ENCODE peak calls at places on chromosomes 1 and 21, in nine cellular contexts. One of them, this sample, is unnamed.

GRCh38 chr21:43343095-43343991 is 83.6 kb downstream of the SIK1 start:
- DNase-seq in astrocyte of the spinal cord: no peak
- DNase-seq in uterus: no peak
- DNase-seq in fibroblast of lung: no peak
- DNase-seq in ovary: no peak
- DNase-seq in brain microvascular endothelial cell: no peak
- DNase-seq in AG10803: no peak
- DNase-seq in prostate gland: peak
- DNase-seq in heart right ventricle: no peak
- DNase-seq in this sample: no peak

GRCh38 chr1:8740034-8740449 is 77.4 kb downstream of the RERE start:
- DNase-seq in heart right ventricle: no peak
- DNase-seq in fibroblast of lung: peak
- DNase-seq in uterus: no peak
- DNase-seq in prostate gland: no peak
- DNase-seq in brain microvascular endothelial cell: peak
- DNase-seq in AG10803: peak
- DNase-seq in astrocyte of the spinal cord: peak
- DNase-seq in ovary: no peak
- DNase-seq in this sample: no peak

GRCh38 chr21:44889625-44890337 is 16.3 kb upstream of the PTTG1IP start:
- DNase-seq in brain microvascular endothelial cell: no peak
- DNase-seq in uterus: no peak
- DNase-seq in heart right ventricle: no peak
- DNase-seq in AG10803: no peak
- DNase-seq in fibroblast of lung: no peak
- DNase-seq in astrocyte of the spinal cord: no peak
- DNase-seq in ovary: no peak
- DNase-seq in prostate gland: no peak
- DNase-seq in this sample: no peak

GRCh38 chr1:42359466-42359865 is 21.1 kb upstream of the RIMKLA start:
- DNase-seq in fibroblast of lung: peak
- DNase-seq in prostate gland: no peak
- DNase-seq in ovary: no peak
- DNase-seq in astrocyte of the spinal cord: no peak
- DNase-seq in uterus: no peak
- DNase-seq in AG10803: no peak
- DNase-seq in brain microvascular endothelial cell: no peak
- DNase-seq in heart right ventricle: no peak
- DNase-seq in this sample: no peak

GRCh38 chr1:16474166-16474800 is 33.8 kb downstream of the NECAP2 start:
- DNase-seq in ovary: no peak
- DNase-seq in AG10803: no peak
- DNase-seq in fibroblast of lung: no peak
- DNase-seq in prostate gland: no peak
- DNase-seq in heart right ventricle: no peak
- DNase-seq in brain microvascular endothelial cell: no peak
- DNase-seq in astrocyte of the spinal cord: no peak
- DNase-seq in uterus: no peak
- DNase-seq in this sample: no peak

GRCh38 chr1:198663996-198664789 is 25.4 kb downstream of the PTPRC start:
- DNase-seq in AG10803: no peak
- DNase-seq in astrocyte of the spinal cord: no peak
- DNase-seq in prostate gland: no peak
- DNase-seq in ovary: no peak
- DNase-seq in brain microvascular endothelial cell: no peak
- DNase-seq in fibroblast of lung: no peak
- DNase-seq in uterus: no peak
- DNase-seq in heart right ventricle: no peak
- DNase-seq in this sample: no peak

GRCh38 chr1:96997717-96998116 is 276.1 kb downstream of the PTBP2 start:
- DNase-seq in brain microvascular endothelial cell: no peak
- DNase-seq in AG10803: no peak
- DNase-seq in astrocyte of the spinal cord: no peak
- DNase-seq in fibroblast of lung: no peak
- DNase-seq in prostate gland: no peak
- DNase-seq in uterus: no peak
- DNase-seq in ovary: no peak
- DNase-seq in heart right ventricle: no peak
- DNase-seq in this sample: no peak

GRCh38 chr1:200857804-200858203 is 15.0 kb upstream of the GPR25 start:
- DNase-seq in ovary: no peak
- DNase-seq in brain microvascular endothelial cell: no peak
- DNase-seq in fibroblast of lung: no peak
- DNase-seq in heart right ventricle: no peak
- DNase-seq in uterus: no peak
- DNase-seq in prostate gland: no peak
- DNase-seq in AG10803: no peak
- DNase-seq in astrocyte of the spinal cord: no peak
- DNase-seq in this sample: no peak

GRCh38 chr1:159250817-159251216 is 46.1 kb downstream of the ACKR1 start:
- DNase-seq in fibroblast of lung: no peak
- DNase-seq in heart right ventricle: no peak
- DNase-seq in AG10803: no peak
- DNase-seq in uterus: no peak
- DNase-seq in astrocyte of the spinal cord: no peak
- DNase-seq in ovary: no peak
- DNase-seq in prostate gland: no peak
- DNase-seq in brain microvascular endothelial cell: no peak
- DNase-seq in this sample: no peak

GRCh38 chr1:67832737-67833594 is at the start of gene GNG12:
- DNase-seq in astrocyte of the spinal cord: peak
- DNase-seq in prostate gland: peak
- DNase-seq in heart right ventricle: peak
- DNase-seq in brain microvascular endothelial cell: peak
- DNase-seq in uterus: peak
- DNase-seq in fibroblast of lung: peak
- DNase-seq in AG10803: peak
- DNase-seq in ovary: peak
- DNase-seq in this sample: peak

GRCh38 chr1:35544976-35545375 is 12.2 kb downstream of the KIAA0319L start:
- DNase-seq in ovary: no peak
- DNase-seq in prostate gland: no peak
- DNase-seq in uterus: no peak
- DNase-seq in astrocyte of the spinal cord: no peak
- DNase-seq in heart right ventricle: peak
- DNase-seq in AG10803: peak
- DNase-seq in fibroblast of lung: no peak
- DNase-seq in brain microvascular endothelial cell: no peak
- DNase-seq in this sample: no peak

GRCh38 chr1:85894651-85895050 is 186.4 kb upstream of the ZNHIT6 start:
- DNase-seq in prostate gland: no peak
- DNase-seq in fibroblast of lung: peak
- DNase-seq in astrocyte of the spinal cord: peak
- DNase-seq in heart right ventricle: peak
- DNase-seq in uterus: no peak
- DNase-seq in brain microvascular endothelial cell: peak
- DNase-seq in ovary: no peak
- DNase-seq in AG10803: peak
- DNase-seq in this sample: no peak
- TF ChIP-seq CTCF in prostate gland: peak
- TF ChIP-seq CTCF in fibroblast of lung: peak
- TF ChIP-seq CTCF in astrocyte of the spinal cord: peak
- TF ChIP-seq CTCF in heart right ventricle: peak
- TF ChIP-seq CTCF in uterus: no peak
- TF ChIP-seq CTCF in brain microvascular endothelial cell: peak
- TF ChIP-seq CTCF in ovary: no peak
- TF ChIP-seq CTCF in AG10803: peak
- TF ChIP-seq CTCF in this sample: peak

GRCh38 chr21:36615274-36615964 is 83.5 kb upstream of the SIM2 start:
- DNase-seq in AG10803: no peak
- DNase-seq in fibroblast of lung: no peak
- DNase-seq in heart right ventricle: no peak
- DNase-seq in prostate gland: peak
- DNase-seq in ovary: no peak
- DNase-seq in uterus: no peak
- DNase-seq in brain microvascular endothelial cell: no peak
- DNase-seq in astrocyte of the spinal cord: no peak
- DNase-seq in this sample: no peak
- TF ChIP-seq CTCF in AG10803: no peak
- TF ChIP-seq CTCF in fibroblast of lung: no peak
- TF ChIP-seq CTCF in heart right ventricle: no peak
- TF ChIP-seq CTCF in prostate gland: no peak
- TF ChIP-seq CTCF in ovary: no peak
- TF ChIP-seq CTCF in uterus: no peak
- TF ChIP-seq CTCF in brain microvascular endothelial cell: peak
- TF ChIP-seq CTCF in astrocyte of the spinal cord: no peak
- TF ChIP-seq CTCF in this sample: peak

DNA sequence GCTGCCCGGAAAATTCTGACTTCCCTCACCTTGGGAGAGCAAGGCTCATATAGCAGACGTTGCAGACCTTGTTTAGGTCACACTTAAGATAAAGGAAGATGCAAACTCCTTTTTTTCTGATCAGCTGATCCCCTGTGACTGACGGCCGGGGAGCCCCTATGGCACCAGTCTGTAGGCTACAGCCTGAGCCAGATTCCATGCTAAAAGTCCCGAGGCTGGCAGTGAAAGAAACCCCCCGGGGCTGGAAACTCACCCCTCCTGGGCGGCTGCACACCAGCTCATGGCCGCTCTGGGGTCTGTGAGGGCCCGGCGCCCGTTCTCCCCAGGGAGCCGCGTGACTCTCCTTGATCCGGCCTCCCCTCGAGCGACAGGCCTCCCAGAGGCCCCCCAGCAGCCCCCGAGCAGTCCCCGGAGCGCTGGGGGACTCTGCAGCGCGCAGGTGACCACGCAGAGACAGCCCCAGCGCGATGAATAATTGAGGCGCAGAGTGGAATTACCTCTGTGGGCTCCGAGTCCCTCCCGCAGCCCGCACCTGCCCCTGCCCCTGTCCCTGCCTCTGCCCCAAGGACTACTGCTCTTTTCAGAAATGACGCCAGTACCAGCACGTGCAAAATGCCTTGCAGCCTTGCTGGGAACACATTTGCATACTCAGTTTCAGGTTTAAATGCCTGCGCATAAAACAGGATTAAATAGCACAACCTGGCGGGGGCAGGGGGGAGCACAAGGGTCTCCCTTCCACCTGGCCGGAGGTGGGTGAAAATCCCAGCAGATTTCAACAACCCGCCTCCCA is 62.6 kb upstream of the CLDN14 start:
- DNase-seq in heart right ventricle: no peak
- DNase-seq in ovary: no peak
- DNase-seq in prostate gland: peak
- DNase-seq in fibroblast of lung: no peak
- DNase-seq in AG10803: no peak
- DNase-seq in uterus: no peak
- DNase-seq in brain microvascular endothelial cell: no peak
- DNase-seq in astrocyte of the spinal cord: no peak
- DNase-seq in this sample: no peak
- TF ChIP-seq CTCF in heart right ventricle: no peak
- TF ChIP-seq CTCF in ovary: no peak
- TF ChIP-seq CTCF in prostate gland: no peak
- TF ChIP-seq CTCF in fibroblast of lung: no peak
- TF ChIP-seq CTCF in AG10803: no peak
- TF ChIP-seq CTCF in uterus: no peak
- TF ChIP-seq CTCF in brain microvascular endothelial cell: no peak
- TF ChIP-seq CTCF in astrocyte of the spinal cord: no peak
- TF ChIP-seq CTCF in this sample: no peak

DNA sequence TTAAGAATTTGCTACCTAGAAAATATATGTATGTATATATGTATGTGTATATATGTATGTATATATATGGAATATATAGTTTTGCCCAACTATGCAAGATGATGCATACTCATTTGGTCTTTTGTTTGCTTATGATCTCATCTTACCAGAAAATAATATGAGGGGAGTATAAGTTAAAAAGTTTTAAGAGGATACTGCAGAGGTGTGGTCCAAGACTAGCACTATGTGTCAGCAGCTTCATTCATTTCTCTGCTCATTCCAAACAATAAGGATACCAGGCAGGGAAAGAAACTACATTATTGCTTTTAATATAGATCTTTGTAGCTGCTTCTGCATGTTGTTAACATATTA is 22.8 kb downstream of the RCOR3 start:
- DNase-seq in uterus: no peak
- DNase-seq in heart right ventricle: no peak
- DNase-seq in brain microvascular endothelial cell: no peak
- DNase-seq in prostate gland: no peak
- DNase-seq in AG10803: no peak
- DNase-seq in fibroblast of lung: no peak
- DNase-seq in ovary: no peak
- DNase-seq in astrocyte of the spinal cord: no peak
- DNase-seq in this sample: no peak
- TF ChIP-seq CTCF in uterus: no peak
- TF ChIP-seq CTCF in heart right ventricle: no peak
- TF ChIP-seq CTCF in brain microvascular endothelial cell: no peak
- TF ChIP-seq CTCF in prostate gland: no peak
- TF ChIP-seq CTCF in AG10803: no peak
- TF ChIP-seq CTCF in fibroblast of lung: no peak
- TF ChIP-seq CTCF in ovary: no peak
- TF ChIP-seq CTCF in astrocyte of the spinal cord: no peak
- TF ChIP-seq CTCF in this sample: no peak

GRCh38 chr1:30106125-30106524 is 617.3 kb downstream of the MATN1 start:
- DNase-seq in ovary: no peak
- DNase-seq in astrocyte of the spinal cord: peak
- DNase-seq in brain microvascular endothelial cell: peak
- DNase-seq in prostate gland: peak
- DNase-seq in fibroblast of lung: peak
- DNase-seq in AG10803: peak
- DNase-seq in heart right ventricle: no peak
- DNase-seq in uterus: peak
- DNase-seq in this sample: no peak
- TF ChIP-seq CTCF in ovary: no peak
- TF ChIP-seq CTCF in astrocyte of the spinal cord: peak
- TF ChIP-seq CTCF in brain microvascular endothelial cell: peak
- TF ChIP-seq CTCF in prostate gland: peak
- TF ChIP-seq CTCF in fibroblast of lung: peak
- TF ChIP-seq CTCF in AG10803: peak
- TF ChIP-seq CTCF in heart right ventricle: peak
- TF ChIP-seq CTCF in uterus: peak
- TF ChIP-seq CTCF in this sample: peak

GRCh38 chr1:236774926-236775325 is 20.2 kb upstream of the MTR start:
- DNase-seq in brain microvascular endothelial cell: peak
- DNase-seq in astrocyte of the spinal cord: no peak
- DNase-seq in uterus: no peak
- DNase-seq in prostate gland: no peak
- DNase-seq in heart right ventricle: peak
- DNase-seq in AG10803: peak
- DNase-seq in ovary: no peak
- DNase-seq in fibroblast of lung: peak
- DNase-seq in this sample: no peak
- TF ChIP-seq CTCF in brain microvascular endothelial cell: peak
- TF ChIP-seq CTCF in astrocyte of the spinal cord: peak
- TF ChIP-seq CTCF in uterus: peak
- TF ChIP-seq CTCF in prostate gland: no peak
- TF ChIP-seq CTCF in heart right ventricle: peak
- TF ChIP-seq CTCF in AG10803: peak
- TF ChIP-seq CTCF in ovary: no peak
- TF ChIP-seq CTCF in fibroblast of lung: peak
- TF ChIP-seq CTCF in this sample: peak